ENCODE peak calls at places on chromosomes 7 and 10, in five cellular contexts. N is CD4-positive, alpha-beta T cell; R is cardiac septum; O is stimulated activated CD4-positive, alpha-beta T cell treated with anti-CD3 and anti-CD28 coated beads, Interleukin-2, amount 100 ng/mL, for 48 hours; Y is tibial artery. A is an unnamed sample.

GRCh38 chr7:45682836-45683555 is 108.8 kb downstream of the ADCY1 start:
- DNase-seq in N (no peak), R (peak), O (no peak), Y (peak), A (peak)

GRCh38 chr10:12484945-12485805 is 135.8 kb downstream of the CAMK1D start:
- DNase-seq in N (peak), R (no peak), O (peak), Y (peak), A (peak)

GRCh38 chr7:117072620-117073118 is 119.4 kb downstream of the ST7 start:
- DNase-seq in N (no peak), R (no peak), O (no peak), Y (peak), A (no peak)

GRCh38 chr10:109977382-109977806 is 30.4 kb upstream of the ADD3 start:
- DNase-seq in N (no peak), R (no peak), O (no peak), Y (peak), A (peak)

GRCh38 chr7:832292-832967 is at the start of gene SUN1:
- DNase-seq in N (peak), R (no peak), O (peak), Y (no peak), A (no peak)

GRCh38 chr10:24207781-24208611 is 942 bp upstream of the KIAA1217 start:
- DNase-seq in N (no peak), R (no peak), O (no peak), Y (no peak), A (no peak)

GRCh38 chr10:96501985-96502384 is 11.7 kb downstream of the TLL2 start:
- DNase-seq in N (no peak), R (peak), O (no peak), Y (no peak), A (no peak)

GRCh38 chr7:103857435-103857834 is 132.0 kb downstream of the RELN start:
- DNase-seq in N (no peak), R (no peak), O (no peak), Y (no peak), A (no peak)

GRCh38 chr7:4091767-4092166 is 590.3 kb upstream of the FOXK1 start:
- DNase-seq in N (no peak), R (peak), O (no peak), Y (no peak), A (no peak)

GRCh38 chr7:27329917-27330316 is 87.3 kb downstream of the EVX1 start:
- DNase-seq in N (no peak), R (no peak), O (no peak), Y (no peak), A (no peak)

GRCh38 chr10:71765176-71765906 is 8.0 kb downstream of the VSIR start:
- DNase-seq in N (no peak), R (peak), O (no peak), Y (peak), A (no peak)

GRCh38 chr7:22061781-22062180 is 116.1 kb upstream of the CDCA7L start:
- DNase-seq in N (no peak), R (no peak), O (no peak), Y (no peak), A (no peak)

GRCh38 chr10:103820101-103821062 is 35.0 kb downstream of the SH3PXD2A start:
- DNase-seq in N (no peak), R (peak), O (no peak), Y (peak), A (no peak)

GRCh38 chr7:12564996-12565764 is 5.3 kb upstream of the SCIN start:
- DNase-seq in N (no peak), R (no peak), O (no peak), Y (no peak), A (no peak)

GRCh38 chr7:36613214-36613613 is 111.1 kb downstream of the AOAH start:
- DNase-seq in N (no peak), R (no peak), O (no peak), Y (no peak), A (no peak)

GRCh38 chr7:151428393-151429231 is 11.3 kb downstream of the CRYGN start:
- DNase-seq in N (no peak), R (no peak), O (no peak), Y (peak), A (no peak)

GRCh38 chr7:30727061-30727945 is 24.6 kb upstream of the INMT start:
- DNase-seq in N (peak), R (no peak), O (peak), Y (no peak), A (no peak)

GRCh38 chr10:87818505-87819273 is 663 bp upstream of the ATAD1 start:
- DNase-seq in N (peak), R (no peak), O (peak), Y (no peak), A (no peak)

GRCh38 chr7:159310457-159311171 is 165.9 kb upstream of the VIPR2 start:
- DNase-seq in N (no peak), R (no peak), O (no peak), Y (no peak), A (no peak)

GRCh38 chr7:4683043-4683883 is 1.2 kb downstream of the FOXK1 start:
- DNase-seq in N (peak), R (peak), O (no peak), Y (peak), A (no peak)

GRCh38 chr7:105788816-105789349 is 87.5 kb downstream of the ATXN7L1 start:
- DNase-seq in N (no peak), R (no peak), O (no peak), Y (no peak), A (peak)

GRCh38 chr10:131874991-131875451 is 25.8 kb upstream of the PPP2R2D start:
- DNase-seq in N (peak), R (no peak), O (peak), Y (no peak), A (no peak)

GRCh38 chr7:149454006-149454405 is 6.9 kb downstream of the ZNF777 start:
- DNase-seq in N (no peak), R (no peak), O (no peak), Y (no peak), A (no peak)

GRCh38 chr7:134547738-134548054 is 1.2 kb upstream of the AKR1B15 start:
- DNase-seq in N (no peak), R (peak), O (no peak), Y (peak), A (no peak)

GRCh38 chr10:13956826-13957225 is 370.1 kb downstream of the PRPF18 start:
- DNase-seq in N (no peak), R (no peak), O (no peak), Y (peak), A (peak)

GRCh38 chr7:33799766-33800165 is 105.6 kb upstream of the BMPER start:
- DNase-seq in N (no peak), R (no peak), O (no peak), Y (no peak), A (no peak)

GRCh38 chr10:101441539-101442455 is 87.8 kb downstream of the BTRC start:
- DNase-seq in N (no peak), R (no peak), O (no peak), Y (no peak), A (no peak)

GRCh38 chr10:129875993-129876727 is 87.9 kb downstream of the EBF3 start:
- DNase-seq in N (no peak), R (no peak), O (no peak), Y (no peak), A (no peak)

GRCh38 chr7:110983822-110984456 is 107.0 kb upstream of the LRRN3 start:
- DNase-seq in N (no peak), R (no peak), O (no peak), Y (no peak), A (no peak)

GRCh38 chr10:7817984-7818294 is 366 bp upstream of the TAF3 start:
- DNase-seq in N (no peak), R (no peak), O (no peak), Y (no peak), A (no peak)

GRCh38 chr7:115340828-115341227 is 418.9 kb downstream of the MDFIC start:
- DNase-seq in N (no peak), R (no peak), O (no peak), Y (no peak), A (no peak)

GRCh38 chr7:80659120-80660055 is 20.9 kb downstream of the CD36 start:
- DNase-seq in N (no peak), R (no peak), O (no peak), Y (no peak), A (no peak)

GRCh38 chr10:71750124-71750841 is 23.0 kb downstream of the VSIR start:
- DNase-seq in N (no peak), R (no peak), O (no peak), Y (no peak), A (no peak)